ENCODE peak calls at places on chromosomes 2 and 18, in nine cellular contexts. One of them, this sample, is unnamed.

GRCh38 chr18:29711931-29712330 is 1330.6 kb downstream of the DSC3 start:
- DNase-seq in CD4-positive, alpha-beta T cell: no peak
- DNase-seq in IMR-90: no peak
- DNase-seq in progenitor cell of endocrine pancreas: no peak
- DNase-seq in activated CD8-positive, alpha-beta T cell treated with anti-CD3 and anti-CD28 coated beads for 36 hours: no peak
- DNase-seq in fibroblast of lung: no peak
- DNase-seq in WTC11: peak; percentile 85
- DNase-seq in cardiac muscle cell: no peak
- DNase-seq in keratinocyte: no peak
- DNase-seq in this sample: no peak

GRCh38 chr18:74413811-74414210 is 43.3 kb downstream of the DIPK1C start:
- DNase-seq in fibroblast of lung: no peak
- DNase-seq in keratinocyte: no peak
- DNase-seq in activated CD8-positive, alpha-beta T cell treated with anti-CD3 and anti-CD28 coated beads for 36 hours: no peak
- DNase-seq in WTC11: no peak
- DNase-seq in progenitor cell of endocrine pancreas: no peak
- DNase-seq in cardiac muscle cell: no peak
- DNase-seq in IMR-90: no peak
- DNase-seq in CD4-positive, alpha-beta T cell: no peak
- DNase-seq in this sample: no peak

GRCh38 chr18:64332851-64333250 is 184.0 kb upstream of the LINC00305 start:
- DNase-seq in WTC11: no peak
- DNase-seq in fibroblast of lung: no peak
- DNase-seq in activated CD8-positive, alpha-beta T cell treated with anti-CD3 and anti-CD28 coated beads for 36 hours: no peak
- DNase-seq in progenitor cell of endocrine pancreas: no peak
- DNase-seq in IMR-90: no peak
- DNase-seq in CD4-positive, alpha-beta T cell: no peak
- DNase-seq in keratinocyte: no peak
- DNase-seq in cardiac muscle cell: no peak
- DNase-seq in this sample: no peak

GRCh38 chr2:68441179-68441993 is 25.7 kb downstream of the FBXO48 start:
- DNase-seq in IMR-90: peak; percentile 85
- DNase-seq in activated CD8-positive, alpha-beta T cell treated with anti-CD3 and anti-CD28 coated beads for 36 hours: peak; percentile 93
- DNase-seq in cardiac muscle cell: peak; percentile 93
- DNase-seq in fibroblast of lung: peak; percentile 75
- DNase-seq in progenitor cell of endocrine pancreas: peak; percentile 75
- DNase-seq in CD4-positive, alpha-beta T cell: peak; percentile 68
- DNase-seq in WTC11: peak; percentile 79
- DNase-seq in keratinocyte: no peak
- DNase-seq in this sample: peak; percentile 81

GRCh38 chr2:9666306-9666705 is 35.5 kb upstream of the YWHAQ start:
- DNase-seq in IMR-90: peak; percentile 61
- DNase-seq in progenitor cell of endocrine pancreas: no peak
- DNase-seq in keratinocyte: no peak
- DNase-seq in CD4-positive, alpha-beta T cell: no peak
- DNase-seq in fibroblast of lung: peak; percentile 20
- DNase-seq in activated CD8-positive, alpha-beta T cell treated with anti-CD3 and anti-CD28 coated beads for 36 hours: no peak
- DNase-seq in cardiac muscle cell: peak; percentile 36
- DNase-seq in WTC11: no peak
- DNase-seq in this sample: no peak

GRCh38 chr2:118145207-118145606 is 56.9 kb downstream of the INSIG2 start:
- DNase-seq in IMR-90: no peak
- DNase-seq in cardiac muscle cell: no peak
- DNase-seq in CD4-positive, alpha-beta T cell: no peak
- DNase-seq in progenitor cell of endocrine pancreas: no peak
- DNase-seq in fibroblast of lung: no peak
- DNase-seq in activated CD8-positive, alpha-beta T cell treated with anti-CD3 and anti-CD28 coated beads for 36 hours: no peak
- DNase-seq in WTC11: no peak
- DNase-seq in keratinocyte: no peak
- DNase-seq in this sample: no peak

GRCh38 chr2:102290594-102290993 is 20.8 kb upstream of the IL1RL1 start:
- DNase-seq in progenitor cell of endocrine pancreas: no peak
- DNase-seq in activated CD8-positive, alpha-beta T cell treated with anti-CD3 and anti-CD28 coated beads for 36 hours: no peak
- DNase-seq in keratinocyte: no peak
- DNase-seq in fibroblast of lung: no peak
- DNase-seq in CD4-positive, alpha-beta T cell: no peak
- DNase-seq in cardiac muscle cell: no peak
- DNase-seq in WTC11: no peak
- DNase-seq in IMR-90: no peak
- DNase-seq in this sample: no peak

GRCh38 chr2:155815851-155816250 is 516.7 kb downstream of the NR4A2 start:
- DNase-seq in progenitor cell of endocrine pancreas: no peak
- DNase-seq in fibroblast of lung: peak; percentile 6
- DNase-seq in IMR-90: no peak
- DNase-seq in WTC11: peak; percentile 44
- DNase-seq in keratinocyte: no peak
- DNase-seq in activated CD8-positive, alpha-beta T cell treated with anti-CD3 and anti-CD28 coated beads for 36 hours: peak; percentile 3
- DNase-seq in CD4-positive, alpha-beta T cell: no peak
- DNase-seq in cardiac muscle cell: no peak
- DNase-seq in this sample: no peak

DNA sequence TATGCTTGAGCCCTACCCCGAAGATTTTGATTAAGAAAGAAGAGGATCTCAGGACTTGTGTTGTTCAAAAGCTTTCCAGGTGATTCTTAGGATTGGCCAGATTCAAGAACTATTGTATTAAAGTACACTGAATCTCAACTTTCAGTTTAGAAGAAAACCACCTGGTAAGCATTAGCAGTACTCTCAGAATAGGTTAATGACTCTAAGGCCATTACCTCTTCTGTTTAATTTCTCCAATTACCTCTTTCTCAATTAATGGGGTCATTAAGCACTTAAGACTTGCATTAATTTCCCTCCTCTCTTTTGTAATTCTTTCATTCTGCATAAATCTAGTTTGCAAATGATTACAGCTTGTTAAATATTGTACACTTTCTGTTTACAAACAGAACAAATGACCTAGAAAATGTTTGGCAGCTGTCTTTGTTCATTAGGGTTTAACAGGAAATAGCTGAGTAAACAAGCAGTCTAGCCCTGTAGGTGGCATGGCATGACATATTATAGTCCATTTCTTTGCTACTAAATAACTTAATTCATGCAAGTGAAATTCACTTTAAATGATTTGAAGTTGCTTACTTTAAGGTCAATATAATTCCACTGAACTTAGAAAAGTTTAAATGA is 20.4 kb upstream of the TDRD15 start:
- DNase-seq in progenitor cell of endocrine pancreas: no peak
- DNase-seq in CD4-positive, alpha-beta T cell: no peak
- DNase-seq in IMR-90: no peak
- DNase-seq in fibroblast of lung: no peak
- DNase-seq in cardiac muscle cell: no peak
- DNase-seq in WTC11: no peak
- DNase-seq in keratinocyte: no peak
- DNase-seq in activated CD8-positive, alpha-beta T cell treated with anti-CD3 and anti-CD28 coated beads for 36 hours: no peak
- DNase-seq in this sample: no peak
- TF ChIP-seq CTCF in progenitor cell of endocrine pancreas: no peak
- TF ChIP-seq CTCF in CD4-positive, alpha-beta T cell: no peak
- TF ChIP-seq CTCF in IMR-90: no peak
- TF ChIP-seq CTCF in fibroblast of lung: no peak
- TF ChIP-seq CTCF in cardiac muscle cell: no peak
- TF ChIP-seq CTCF in WTC11: no peak
- TF ChIP-seq CTCF in keratinocyte: no peak
- TF ChIP-seq CTCF in activated CD8-positive, alpha-beta T cell treated with anti-CD3 and anti-CD28 coated beads for 36 hours: no peak
- TF ChIP-seq CTCF in this sample: no peak

GRCh38 chr2:47904903-47905453 is 1.3 kb downstream of the FBXO11 start:
- DNase-seq in keratinocyte: no peak
- DNase-seq in CD4-positive, alpha-beta T cell: no peak
- DNase-seq in IMR-90: no peak
- DNase-seq in WTC11: peak; percentile 35
- DNase-seq in progenitor cell of endocrine pancreas: peak; percentile 26
- DNase-seq in fibroblast of lung: peak; percentile 23
- DNase-seq in activated CD8-positive, alpha-beta T cell treated with anti-CD3 and anti-CD28 coated beads for 36 hours: peak; percentile 39
- DNase-seq in cardiac muscle cell: peak; percentile 24
- DNase-seq in this sample: peak; percentile 32
- TF ChIP-seq CTCF in keratinocyte: no peak
- TF ChIP-seq CTCF in CD4-positive, alpha-beta T cell: no peak
- TF ChIP-seq CTCF in IMR-90: no peak
- TF ChIP-seq CTCF in WTC11: no peak
- TF ChIP-seq CTCF in progenitor cell of endocrine pancreas: no peak
- TF ChIP-seq CTCF in fibroblast of lung: no peak
- TF ChIP-seq CTCF in activated CD8-positive, alpha-beta T cell treated with anti-CD3 and anti-CD28 coated beads for 36 hours: no peak
- TF ChIP-seq CTCF in cardiac muscle cell: no peak
- TF ChIP-seq CTCF in this sample: no peak

GRCh38 chr18:8522756-8523155 is 86.5 kb upstream of the RAB12 start:
- DNase-seq in CD4-positive, alpha-beta T cell: no peak
- DNase-seq in cardiac muscle cell: no peak
- DNase-seq in WTC11: no peak
- DNase-seq in keratinocyte: no peak
- DNase-seq in progenitor cell of endocrine pancreas: no peak
- DNase-seq in fibroblast of lung: no peak
- DNase-seq in activated CD8-positive, alpha-beta T cell treated with anti-CD3 and anti-CD28 coated beads for 36 hours: no peak
- DNase-seq in IMR-90: no peak
- DNase-seq in this sample: no peak

GRCh38 chr18:8526316-8526715 is 82.9 kb upstream of the RAB12 start:
- DNase-seq in CD4-positive, alpha-beta T cell: no peak
- DNase-seq in activated CD8-positive, alpha-beta T cell treated with anti-CD3 and anti-CD28 coated beads for 36 hours: no peak
- DNase-seq in fibroblast of lung: no peak
- DNase-seq in IMR-90: no peak
- DNase-seq in progenitor cell of endocrine pancreas: no peak
- DNase-seq in cardiac muscle cell: no peak
- DNase-seq in WTC11: no peak
- DNase-seq in keratinocyte: no peak
- DNase-seq in this sample: no peak

GRCh38 chr18:8520266-8520665 is 89.0 kb upstream of the RAB12 start:
- DNase-seq in activated CD8-positive, alpha-beta T cell treated with anti-CD3 and anti-CD28 coated beads for 36 hours: no peak
- DNase-seq in fibroblast of lung: no peak
- DNase-seq in WTC11: no peak
- DNase-seq in IMR-90: no peak
- DNase-seq in cardiac muscle cell: no peak
- DNase-seq in keratinocyte: no peak
- DNase-seq in progenitor cell of endocrine pancreas: no peak
- DNase-seq in CD4-positive, alpha-beta T cell: no peak
- DNase-seq in this sample: no peak

GRCh38 chr18:8529609-8530008 is 79.6 kb upstream of the RAB12 start:
- DNase-seq in cardiac muscle cell: no peak
- DNase-seq in keratinocyte: no peak
- DNase-seq in IMR-90: no peak
- DNase-seq in activated CD8-positive, alpha-beta T cell treated with anti-CD3 and anti-CD28 coated beads for 36 hours: no peak
- DNase-seq in WTC11: no peak
- DNase-seq in fibroblast of lung: no peak
- DNase-seq in CD4-positive, alpha-beta T cell: no peak
- DNase-seq in progenitor cell of endocrine pancreas: no peak
- DNase-seq in this sample: no peak

DNA sequence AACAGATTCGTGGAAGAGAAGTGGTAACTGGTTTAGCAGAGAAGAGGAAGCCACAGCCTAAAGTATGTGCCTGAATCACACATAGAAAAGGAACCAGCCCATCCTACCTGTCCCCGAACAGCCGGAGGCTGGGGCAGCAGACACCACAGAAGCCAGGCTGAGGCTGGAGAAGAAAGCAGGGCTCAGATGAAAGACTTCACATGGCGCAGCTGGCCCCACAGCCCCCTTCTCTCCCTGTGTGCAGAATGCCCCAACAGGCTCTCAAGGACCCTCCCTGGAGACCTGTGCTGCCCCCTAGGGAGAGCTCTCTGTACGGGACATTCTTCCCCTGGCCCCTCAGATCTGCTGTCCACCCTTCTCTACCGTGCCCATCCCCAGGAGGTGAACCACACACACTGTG is 83.5 kb upstream of the RAB12 start:
- DNase-seq in cardiac muscle cell: no peak
- DNase-seq in WTC11: peak; percentile 63
- DNase-seq in progenitor cell of endocrine pancreas: no peak
- DNase-seq in activated CD8-positive, alpha-beta T cell treated with anti-CD3 and anti-CD28 coated beads for 36 hours: peak; percentile 21
- DNase-seq in fibroblast of lung: no peak
- DNase-seq in IMR-90: no peak
- DNase-seq in CD4-positive, alpha-beta T cell: no peak
- DNase-seq in keratinocyte: no peak
- DNase-seq in this sample: no peak
- TF ChIP-seq CTCF in cardiac muscle cell: peak; percentile 13
- TF ChIP-seq CTCF in WTC11: no peak
- TF ChIP-seq CTCF in progenitor cell of endocrine pancreas: peak; percentile 45
- TF ChIP-seq CTCF in activated CD8-positive, alpha-beta T cell treated with anti-CD3 and anti-CD28 coated beads for 36 hours: no peak
- TF ChIP-seq CTCF in fibroblast of lung: peak; percentile 4
- TF ChIP-seq CTCF in IMR-90: no peak
- TF ChIP-seq CTCF in CD4-positive, alpha-beta T cell: no peak
- TF ChIP-seq CTCF in keratinocyte: peak; percentile 41
- TF ChIP-seq CTCF in this sample: no peak

DNA sequence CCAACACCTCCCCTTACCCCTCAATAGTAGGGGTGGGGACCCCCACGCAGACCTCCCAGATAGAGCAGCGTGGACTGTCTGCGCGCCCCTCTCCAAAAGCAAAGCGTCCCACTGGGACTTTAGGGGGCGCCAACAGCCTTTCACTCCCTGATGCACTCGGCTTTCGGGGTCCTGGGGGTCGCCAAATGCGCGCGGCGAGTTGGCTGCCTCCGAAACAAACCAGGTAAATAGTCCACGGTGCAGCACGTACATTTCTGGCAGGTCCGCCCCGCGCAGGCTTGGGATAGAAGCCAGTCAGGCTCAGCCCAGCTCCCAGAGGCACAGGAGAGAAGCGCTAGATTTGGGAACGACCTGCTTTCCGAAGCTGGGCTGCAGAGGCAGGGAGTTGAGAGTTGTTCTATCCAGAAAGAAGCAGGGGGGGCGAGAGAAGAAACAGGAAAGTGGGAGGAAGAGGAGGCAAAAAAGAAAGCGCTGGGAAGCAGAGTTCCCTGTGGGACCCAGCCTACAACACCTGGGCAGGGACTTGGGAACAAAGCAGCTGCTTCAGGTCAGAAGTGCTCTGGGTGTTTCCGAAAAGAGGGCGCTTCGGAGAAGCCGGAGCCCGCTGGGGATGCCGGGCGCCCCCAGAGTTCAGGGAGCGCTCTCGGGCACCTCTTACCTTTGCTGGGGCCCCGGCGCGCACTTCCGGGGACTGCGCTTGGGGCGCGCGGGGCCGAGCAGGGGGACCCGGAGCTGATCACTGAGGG is 544 bp downstream of the EVA1A start:
- DNase-seq in WTC11: peak; percentile 55
- DNase-seq in fibroblast of lung: peak; percentile 47
- DNase-seq in cardiac muscle cell: peak; percentile 45
- DNase-seq in CD4-positive, alpha-beta T cell: no peak
- DNase-seq in IMR-90: peak; percentile 38
- DNase-seq in keratinocyte: no peak
- DNase-seq in progenitor cell of endocrine pancreas: peak; percentile 43
- DNase-seq in activated CD8-positive, alpha-beta T cell treated with anti-CD3 and anti-CD28 coated beads for 36 hours: peak; percentile 16
- DNase-seq in this sample: peak; percentile 59
- TF ChIP-seq CTCF in WTC11: no peak
- TF ChIP-seq CTCF in fibroblast of lung: peak; percentile 48
- TF ChIP-seq CTCF in cardiac muscle cell: peak; percentile 58
- TF ChIP-seq CTCF in CD4-positive, alpha-beta T cell: no peak
- TF ChIP-seq CTCF in IMR-90: peak; percentile 39
- TF ChIP-seq CTCF in keratinocyte: peak; percentile 52
- TF ChIP-seq CTCF in progenitor cell of endocrine pancreas: peak; percentile 39
- TF ChIP-seq CTCF in activated CD8-positive, alpha-beta T cell treated with anti-CD3 and anti-CD28 coated beads for 36 hours: peak; percentile 18
- TF ChIP-seq CTCF in this sample: peak; percentile 17

This sample was measured in mesothelial cell of epicardium.